ENCODE peak calls at places on chromosomes 1 and 21, in four cellular contexts. I, S, A and Z are unnamed samples.

GRCh38 chr1:109214695-109215623 is 1.2 kb downstream of the SARS1 start:
- DNase-seq in A (no peak), S (no peak), I (no peak), Z (no peak)

GRCh38 chr1:111032295-111032897 is 68.7 kb upstream of the LRIF1 start:
- DNase-seq in A (no peak), S (peak; percentile 19), I (no peak), Z (peak; percentile 22)

GRCh38 chr21:43600642-43601397 is 58.5 kb downstream of the HSF2BP start:
- DNase-seq in S (no peak), A (no peak), I (no peak), Z (no peak)

GRCh38 chr1:208179850-208180416 is 64.3 kb downstream of the PLXNA2 start:
- DNase-seq in S (no peak), A (no peak), I (no peak), Z (no peak)

GRCh38 chr1:167501513-167502191 is 16.7 kb downstream of the CD247 start:
- DNase-seq in I (no peak), A (no peak), S (no peak), Z (no peak)

GRCh38 chr21:27818847-27819246 is 852.0 kb upstream of the ADAMTS5 start:
- DNase-seq in A (no peak), S (no peak), I (no peak), Z (no peak)

GRCh38 chr1:115419571-115419970 is 81.5 kb upstream of the NGF start:
- DNase-seq in S (no peak), A (no peak), I (no peak), Z (no peak)

GRCh38 chr1:7425229-7425628 is 345.9 kb upstream of the VAMP3 start:
- DNase-seq in S (no peak), I (no peak), A (peak; percentile 15), Z (no peak)

GRCh38 chr21:45894107-45894810 is 87.3 kb upstream of the COL6A1 start:
- DNase-seq in I (peak; percentile 34), S (no peak), A (peak; percentile 77), Z (no peak)

GRCh38 chr1:157092831-157093230 is 6.8 kb downstream of the ETV3L start:
- DNase-seq in A (peak; percentile 78), S (no peak), I (no peak), Z (no peak)

GRCh38 chr1:3164671-3165070 is 95.7 kb downstream of the PRDM16 start:
- DNase-seq in A (no peak), S (no peak), I (no peak), Z (no peak)

GRCh38 chr1:156657971-156658319 is 16.0 kb downstream of the BCAN start:
- DNase-seq in S (no peak), A (no peak), I (no peak), Z (no peak)

GRCh38 chr1:233406339-233406960 is 78.9 kb downstream of the MAP3K21 start:
- DNase-seq in S (no peak), I (no peak), A (no peak), Z (no peak)

GRCh38 chr1:74053407-74053806 is 144.6 kb downstream of the LRRIQ3 start:
- DNase-seq in I (no peak), A (no peak), S (no peak), Z (no peak)

GRCh38 chr1:28519946-28520725 is 14.3 kb downstream of the RCC1 start:
- DNase-seq in S (no peak), A (no peak), I (no peak), Z (no peak)

GRCh38 chr1:241225741-241226140 is 131.3 kb downstream of the RGS7 start:
- DNase-seq in A (no peak), S (no peak), I (no peak), Z (no peak)

DNA sequence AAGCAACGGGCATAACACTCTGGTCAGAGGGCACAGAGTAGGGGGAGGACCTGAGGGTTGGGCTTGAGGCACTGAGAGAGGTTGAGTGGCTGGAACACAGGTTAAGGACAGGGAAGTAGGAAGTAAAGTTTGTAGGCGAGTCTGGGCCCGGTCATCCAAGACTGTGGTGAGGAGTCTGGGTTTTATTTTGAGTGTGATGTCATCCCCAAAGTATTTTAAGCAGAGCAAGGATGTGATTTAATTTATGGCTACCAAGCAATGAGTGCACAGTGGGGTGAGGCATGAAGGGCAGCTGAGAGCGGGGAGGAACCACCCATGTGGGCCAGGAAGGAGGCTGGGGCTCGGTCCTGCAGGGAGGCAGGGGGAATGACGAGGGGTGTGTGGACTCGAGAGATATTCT is 11.2 kb upstream of the VWA5B1 start:
- DNase-seq in I (no peak), A (no peak), S (no peak), Z (no peak)
- H3K9me3 ChIP-seq in I (no peaks in the 10 kb centered on the region), A (no peaks in the 10 kb centered on the region), S (no peaks in the 10 kb centered on the region), Z (no peaks in the 10 kb centered on the region)

DNA sequence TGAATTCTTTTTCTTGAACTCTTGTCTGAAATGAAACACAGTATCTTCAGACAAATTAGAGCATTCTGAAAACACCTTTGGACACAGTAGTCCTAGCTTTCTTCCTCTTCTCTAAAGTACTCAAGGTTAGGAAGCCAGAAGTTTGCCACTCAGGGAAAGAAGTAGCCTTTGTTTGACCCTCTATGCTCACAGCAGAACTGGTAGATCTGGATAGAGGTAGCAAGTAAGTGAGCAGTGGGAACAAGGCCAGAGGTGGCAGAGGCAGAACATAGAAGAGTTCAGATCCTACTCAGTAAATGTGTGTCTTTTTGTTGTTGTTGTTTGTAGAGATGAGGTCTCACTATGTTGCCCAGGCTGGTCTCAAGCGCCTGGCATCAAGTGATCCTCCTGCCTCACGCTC is 7.4 kb upstream of the PIGR start:
- DNase-seq in I (no peak), A (no peak), S (no peak), Z (no peak)
- H3K9me3 ChIP-seq in I (no peaks in the 10 kb centered on the region), A (peaks cover 5% of the 10 kb centered on the region), S (no peaks in the 10 kb centered on the region), Z (peaks cover 2% of the 10 kb centered on the region)

DNA sequence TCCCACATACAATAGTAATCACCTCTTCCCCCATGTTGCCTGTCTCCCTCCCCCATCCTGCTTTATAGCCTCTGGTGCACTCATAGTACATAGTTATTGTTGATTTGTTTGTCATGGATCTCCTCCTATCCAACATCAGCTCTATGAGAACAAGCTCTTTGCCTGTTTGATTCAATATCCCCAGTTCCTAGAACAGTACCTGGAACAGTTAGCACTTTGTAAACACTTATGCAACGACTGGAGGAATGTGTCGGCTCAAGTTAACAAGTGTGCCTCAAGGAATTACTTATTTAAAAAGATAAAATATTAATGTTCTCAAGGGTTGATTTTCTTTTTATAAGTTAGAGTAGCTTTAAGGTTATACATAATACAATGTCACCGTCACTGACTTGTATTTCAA is 271.6 kb upstream of the KAZN start:
- DNase-seq in A (no peak), I (no peak), S (no peak), Z (no peak)
- H3K9me3 ChIP-seq in A (peaks cover 12% of the 10 kb centered on the region), I (no peaks in the 10 kb centered on the region), S (no peaks in the 10 kb centered on the region), Z (no peaks in the 10 kb centered on the region)

DNA sequence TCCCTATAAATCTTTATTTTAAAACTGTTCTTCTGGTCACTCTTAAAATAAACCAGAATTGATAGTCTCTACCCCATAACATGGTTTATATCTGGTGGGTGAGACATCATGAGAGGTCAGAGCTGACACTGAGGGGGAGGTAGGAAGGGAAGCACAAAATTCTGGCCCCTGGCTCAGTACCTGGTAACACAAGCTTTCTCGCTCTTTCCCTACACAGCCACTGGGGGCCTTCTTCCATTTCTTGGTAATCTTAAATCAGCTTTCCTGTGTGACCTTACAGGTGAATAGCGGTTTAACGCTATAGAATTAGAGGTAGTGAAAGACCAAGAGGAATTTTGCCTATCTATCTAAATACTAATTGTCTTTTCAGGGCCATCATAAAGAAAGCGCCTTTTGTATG is 5.4 kb downstream of the CRNN start:
- DNase-seq in A (no peak), S (no peak), I (no peak), Z (no peak)
- H3K9me3 ChIP-seq in A (no peaks in the 10 kb centered on the region), S (no peaks in the 10 kb centered on the region), I (no peaks in the 10 kb centered on the region), Z (no peaks in the 10 kb centered on the region)

DNA sequence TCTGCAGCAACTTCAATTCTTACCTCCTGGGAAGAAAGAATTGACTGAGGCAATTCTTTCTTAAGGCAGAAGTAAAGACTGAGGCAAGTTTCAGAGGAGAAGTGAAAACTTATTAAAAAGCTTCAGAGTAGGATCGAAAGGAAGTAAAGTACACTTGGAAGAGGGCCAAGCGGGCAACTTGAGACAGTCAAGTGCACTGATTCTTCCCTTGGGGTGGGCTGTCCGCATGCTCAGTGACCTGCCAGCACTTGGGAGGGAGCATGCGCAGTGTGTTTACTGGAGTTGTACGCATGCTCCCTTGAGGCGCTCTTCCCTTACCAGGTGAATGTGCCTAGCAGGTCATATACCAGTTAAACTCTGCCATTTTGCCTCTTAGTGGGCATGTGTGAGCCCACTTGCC is 55.3 kb upstream of the NBPF3 start:
- DNase-seq in A (no peak), I (peak; percentile 81), S (no peak), Z (no peak)
- H3K9me3 ChIP-seq in A (peaks cover 7% of the 10 kb centered on the region), I (peaks cover 7% of the 10 kb centered on the region), S (no peaks in the 10 kb centered on the region), Z (peaks cover 6% of the 10 kb centered on the region)

DNA sequence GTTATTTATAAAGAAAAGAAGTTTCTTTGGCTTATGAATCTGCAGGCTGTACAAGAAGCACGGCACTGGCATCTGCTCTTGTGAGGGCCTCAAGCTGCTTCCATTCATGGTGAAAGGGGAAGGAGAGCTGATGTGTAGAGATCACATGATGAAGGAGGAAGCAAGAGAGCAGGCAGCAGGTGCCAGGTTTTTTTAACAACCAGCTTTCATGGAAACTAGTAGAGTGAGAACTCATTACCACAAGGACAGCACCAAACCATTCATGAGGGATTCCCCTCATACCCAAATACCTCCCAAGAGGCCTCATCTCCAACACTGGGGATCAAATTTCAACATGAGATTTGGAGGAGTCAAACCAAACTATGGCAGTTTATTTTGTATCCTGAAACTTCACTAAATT is 85.8 kb upstream of the CAMK1G start:
- DNase-seq in A (no peak), S (no peak), I (no peak), Z (no peak)
- H3K9me3 ChIP-seq in A (peaks cover 34% of the 10 kb centered on the region), S (peaks cover 6% of the 10 kb centered on the region), I (peaks cover 11% of the 10 kb centered on the region), Z (no peaks in the 10 kb centered on the region)

GRCh38 chr1:17724150-17724549 is 31.0 kb upstream of the ACTL8 start:
- DNase-seq in I (no peak), A (no peak), S (no peak), Z (no peak)
- H3K9me3 ChIP-seq in I (no peaks in the 10 kb centered on the region), A (no peaks in the 10 kb centered on the region), S (no peaks in the 10 kb centered on the region), Z (no peaks in the 10 kb centered on the region)

GRCh38 chr21:23601549-23601948 is 2005.7 kb downstream of the MRPL39 start:
- DNase-seq in S (no peak), I (no peak), A (no peak), Z (no peak)
- H3K9me3 ChIP-seq in S (no peaks in the 10 kb centered on the region), I (no peaks in the 10 kb centered on the region), A (no peaks in the 10 kb centered on the region), Z (no peaks in the 10 kb centered on the region)